ENCODE peak calls at places on chromosomes 2 and 18, in five cellular contexts. U is CD8-positive, alpha-beta memory T cell; A is heart right ventricle; Q is aorta; X is neuronal stem cell. G is an unnamed sample. For H3K36me3, the result is how much of the 10 kb centered on the place peaks cover.

GRCh38 chr2:17095340-17095739 is 422.9 kb downstream of the RAD51AP2 start:
- DNase-seq in A (no peak), X (no peak), U (no peak), Q (no peak), G (no peak)

GRCh38 chr2:11250400-11251277 is 93.8 kb downstream of the ROCK2 start:
- DNase-seq in A (no peak), Q (no peak), X (no peak), U (no peak), G (no peak)

GRCh38 chr18:79530821-79531220 is 135.1 kb downstream of the NFATC1 start:
- DNase-seq in U (no peak), A (no peak), Q (peak), X (no peak), G (peak)

GRCh38 chr2:33405180-33406105 is 71.0 kb upstream of the RASGRP3 start:
- DNase-seq in A (no peak), X (no peak), Q (no peak), U (no peak), G (no peak)

GRCh38 chr2:120470041-120470716 is 124.2 kb downstream of the INHBB start:
- DNase-seq in A (no peak), Q (peak), X (no peak), U (no peak), G (peak)

GRCh38 chr2:8219096-8219495 is 462.8 kb upstream of the ID2 start:
- DNase-seq in X (no peak), A (no peak), U (no peak), Q (no peak), G (no peak)

GRCh38 chr2:1664698-1665097 is 79.6 kb downstream of the PXDN start:
- DNase-seq in U (no peak), A (no peak), X (no peak), Q (no peak), G (peak)

GRCh38 chr2:8628179-8628869 is 53.5 kb upstream of the ID2 start:
- DNase-seq in U (no peak), Q (peak), A (no peak), X (no peak), G (no peak)

GRCh38 chr18:31581498-31582197 is 10.0 kb upstream of the TTR start:
- DNase-seq in Q (no peak), U (no peak), X (no peak), A (no peak), G (no peak)

GRCh38 chr2:237041231-237041630 is 44.5 kb upstream of the COPS8 start:
- DNase-seq in A (no peak), X (no peak), U (no peak), Q (no peak), G (peak)

GRCh38 chr2:237614151-237614720 is 13.2 kb upstream of the LRRFIP1 start:
- DNase-seq in A (no peak), Q (no peak), X (no peak), U (no peak), G (no peak)

GRCh38 chr2:36294290-36294689 is 61.3 kb upstream of the CRIM1 start:
- DNase-seq in Q (no peak), A (no peak), X (no peak), U (no peak), G (no peak)

GRCh38 chr2:64643838-64644219 is 9.9 kb downstream of the SERTAD2 start:
- DNase-seq in U (no peak), A (no peak), X (no peak), Q (no peak), G (no peak)

GRCh38 chr18:80009661-80010550 is 21.5 kb upstream of the TXNL4A start:
- DNase-seq in X (no peak), A (peak), U (no peak), Q (peak), G (peak)

GRCh38 chr18:42670860-42671259 is 444.6 kb downstream of the RIT2 start:
- DNase-seq in X (no peak), Q (no peak), U (no peak), A (no peak), G (no peak)

GRCh38 chr2:51960846-51961335 is 929.0 kb upstream of the NRXN1 start:
- DNase-seq in A (no peak), Q (no peak), U (no peak), X (no peak), G (no peak)

GRCh38 chr18:2909431-2910140 is 62.8 kb downstream of the EMILIN2 start:
- DNase-seq in X (no peak), U (no peak), A (no peak), Q (no peak), G (no peak)

GRCh38 chr2:61356261-61356957 is 114.5 kb downstream of the USP34 start:
- DNase-seq in A (no peak), X (no peak), Q (no peak), U (no peak), G (peak)

GRCh38 chr18:5732318-5732717 is 163.0 kb downstream of the TMEM200C start:
- DNase-seq in Q (no peak), A (no peak), X (no peak), U (no peak), G (no peak)

GRCh38 chr2:165529130-165529529 is 59.6 kb downstream of the CSRNP3 start:
- DNase-seq in U (no peak), A (no peak), Q (no peak), X (no peak), G (no peak)

GRCh38 chr2:174449033-174449432 is 37.8 kb downstream of the GPR155 start:
- DNase-seq in U (no peak), A (no peak), X (no peak), Q (no peak), G (no peak)

GRCh38 chr2:207765960-207766582 is 3.6 kb downstream of the FZD5 start:
- DNase-seq in A (no peak), Q (no peak), U (no peak), X (peak), G (no peak)

GRCh38 chr2:172930871-172931255 is 144.8 kb upstream of the MAP3K20 start:
- DNase-seq in Q (no peak), X (no peak), U (no peak), A (no peak), G (no peak)

GRCh38 chr2:78056976-78057375 is 534.8 kb upstream of the LRRTM4 start:
- DNase-seq in U (no peak), A (no peak), X (no peak), Q (no peak), G (no peak)

GRCh38 chr2:142757111-142757510 is 120.4 kb upstream of the KYNU start:
- DNase-seq in Q (no peak), U (no peak), X (no peak), A (no peak), G (no peak)

GRCh38 chr2:142756430-142756829 is 121.0 kb upstream of the KYNU start:
- DNase-seq in Q (no peak), U (no peak), X (no peak), A (no peak), G (no peak)

GRCh38 chr2:142758973-142759372 is 118.5 kb upstream of the KYNU start:
- DNase-seq in U (no peak), X (no peak), Q (no peak), A (no peak), G (no peak)

GRCh38 chr2:142754182-142754581 is 123.3 kb upstream of the KYNU start:
- DNase-seq in Q (no peak), A (no peak), U (no peak), X (no peak), G (no peak)

GRCh38 chr2:142755191-142755590 is 122.3 kb upstream of the KYNU start:
- DNase-seq in X (no peak), Q (no peak), U (no peak), A (no peak), G (no peak)
- H3K36me3 ChIP-seq in X (under half), Q (under half), U (under half), A (under half), G (under half)

GRCh38 chr18:23237524-23238151 is 102.4 kb downstream of the CABLES1 start:
- DNase-seq in X (no peak), Q (peak), U (no peak), A (peak), G (peak)

GRCh38 chr18:23234619-23235018 is 99.3 kb downstream of the CABLES1 start:
- DNase-seq in A (no peak), Q (no peak), X (no peak), U (no peak), G (no peak)

GRCh38 chr18:23236876-23237468 is 101.7 kb downstream of the CABLES1 start:
- DNase-seq in A (no peak), X (no peak), U (no peak), Q (no peak), G (no peak)

GRCh38 chr18:23235336-23235735 is 100.1 kb downstream of the CABLES1 start:
- DNase-seq in X (no peak), Q (no peak), A (no peak), U (no peak), G (no peak)

DNA sequence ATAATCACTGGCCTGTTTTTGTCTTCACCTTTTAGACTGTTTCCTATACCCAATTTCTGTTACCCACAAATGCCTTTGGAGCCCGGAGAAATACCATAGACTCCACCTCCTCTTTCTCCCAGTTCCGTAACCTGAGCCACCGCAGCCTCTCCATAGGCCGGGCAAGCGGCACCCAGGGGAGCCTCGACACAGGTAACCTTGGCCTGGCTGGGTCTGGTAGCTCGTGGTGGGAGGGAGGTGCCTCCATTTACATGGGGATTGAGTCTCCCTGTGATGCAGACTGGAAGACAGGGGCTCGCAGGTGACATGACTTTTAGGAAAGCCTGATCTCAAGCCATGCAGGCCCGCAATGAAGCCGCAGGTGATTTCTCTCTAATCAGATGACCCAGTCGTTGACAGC is 100.6 kb downstream of the CABLES1 start:
- DNase-seq in X (no peak), Q (no peak), A (no peak), U (no peak), G (no peak)
- H3K27ac ChIP-seq in X (no peak), Q (no peak), A (no peak), U (no peak), G (no peak)

GRCh38 chr2:152390837-152391236 is 55.9 kb downstream of the FMNL2 start:
- DNase-seq in U (no peak), A (no peak), Q (no peak), X (no peak), G (no peak)

GRCh38 chr2:152391318-152391717 is 56.3 kb downstream of the FMNL2 start:
- DNase-seq in X (no peak), Q (no peak), U (no peak), A (no peak), G (no peak)

GRCh38 chr2:152395132-152396024 is 60.4 kb downstream of the FMNL2 start:
- DNase-seq in Q (no peak), U (no peak), A (no peak), X (no peak), G (no peak)

GRCh38 chr2:152396051-152396511 is 61.1 kb downstream of the FMNL2 start:
- DNase-seq in X (no peak), A (no peak), U (no peak), Q (no peak), G (no peak)

DNA sequence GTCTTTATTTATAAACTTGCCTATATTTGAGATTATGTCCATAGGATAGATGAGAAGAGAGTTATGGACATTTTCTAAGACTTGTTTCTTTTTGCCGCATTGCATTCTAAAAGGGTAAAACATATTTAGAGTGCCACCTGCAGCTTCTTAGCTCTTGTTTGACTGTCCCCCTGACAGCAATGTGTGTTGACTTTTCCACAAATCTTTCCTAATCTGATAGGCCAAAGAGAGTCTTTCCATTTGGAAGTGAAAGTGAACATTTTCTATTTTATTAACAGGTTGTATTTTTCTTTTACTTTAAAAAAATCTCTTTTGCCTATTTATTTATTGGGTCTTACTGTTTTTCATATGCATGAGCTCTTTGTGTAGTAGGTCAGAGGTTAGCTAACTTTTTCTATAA is 58.4 kb downstream of the FMNL2 start:
- DNase-seq in Q (no peak), X (no peak), U (no peak), A (no peak), G (no peak)
- H3K4me3 ChIP-seq in Q (no peak), X (no peak), U (no peak), A (no peak), G (no peak)

DNA sequence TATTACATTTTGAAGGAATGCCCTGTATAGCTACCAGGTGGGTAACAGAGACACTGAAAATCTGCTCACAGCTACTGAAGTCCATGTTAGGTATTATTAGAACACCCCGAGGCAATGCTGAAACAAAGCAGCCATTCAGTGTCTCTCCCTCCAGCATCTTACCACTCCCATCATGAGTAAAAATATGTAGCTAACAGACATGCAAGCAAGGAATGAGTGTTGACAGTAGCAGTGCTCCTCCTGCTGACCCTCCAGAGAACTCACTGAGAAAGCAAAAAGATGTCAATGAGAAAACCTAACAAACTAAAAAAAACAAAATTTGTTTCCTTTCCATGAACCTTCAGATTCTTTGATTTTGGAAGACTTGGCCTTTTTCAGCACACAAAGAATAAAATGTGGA is 393.9 kb downstream of the LRRTM1 start:
- DNase-seq in Q (no peak), U (no peak), A (no peak), X (no peak), G (no peak)
- H3K36me3 ChIP-seq in Q (under half), U (under half), A (under half), X (under half), G (under half)